ENCODE peak calls at places on chromosome 9, in six cellular contexts. T, K, Y, B, W and L are unnamed samples.

GRCh38 chr9:34809504-34810186 is 99.7 kb upstream of the CCL21 start:
- DNase-seq in T (peak; percentile 37), K (peak; percentile 3), Y (no peak), B (no peak), W (no peak), L (no peak)

GRCh38 chr9:5608298-5609254 is 20.3 kb upstream of the RIC1 start:
- DNase-seq in T (no peak), K (peak; percentile 11), Y (no peak), B (no peak), W (no peak), L (no peak)

GRCh38 chr9:39108145-39108544 is 179.8 kb downstream of the CNTNAP3 start:
- DNase-seq in T (no peak), K (no peak), Y (no peak), B (no peak), W (no peak), L (no peak)

GRCh38 chr9:19117039-19117716 is 10.1 kb downstream of the PLIN2 start:
- DNase-seq in T (no peak), K (no peak), Y (no peak), B (no peak), W (no peak), L (no peak)

GRCh38 chr9:135976531-135976930 is 15.4 kb upstream of the UBAC1 start:
- DNase-seq in T (no peak), K (no peak), Y (no peak), B (no peak), W (no peak), L (no peak)

GRCh38 chr9:92790542-92791527 is 26.2 kb upstream of the BICD2 start:
- DNase-seq in T (peak; percentile 85), K (peak; percentile 80), Y (peak; percentile 86), B (no peak), W (no peak), L (peak; percentile 76)

GRCh38 chr9:69951411-69951810 is 92.2 kb upstream of the MAMDC2 start:
- DNase-seq in T (no peak), K (peak; percentile 68), Y (no peak), B (no peak), W (no peak), L (no peak)

GRCh38 chr9:69577123-69577522 is 95.0 kb downstream of the APBA1 start:
- DNase-seq in T (no peak), K (no peak), Y (no peak), B (no peak), W (no peak), L (no peak)

GRCh38 chr9:20865357-20865756 is 166.1 kb downstream of the HACD4 start:
- DNase-seq in T (no peak), K (no peak), Y (no peak), B (no peak), W (no peak), L (no peak)

GRCh38 chr9:129270205-129270604 is 92.1 kb upstream of the IER5L start:
- DNase-seq in T (no peak), K (no peak), Y (no peak), B (no peak), W (no peak), L (no peak)

GRCh38 chr9:114209151-114209550 is 53.8 kb downstream of the COL27A1 start:
- DNase-seq in T (no peak), K (no peak), Y (no peak), B (no peak), W (no peak), L (no peak)

GRCh38 chr9:86321373-86321772 is 32.8 kb downstream of the TUT7 start:
- DNase-seq in T (peak; percentile 34), K (peak; percentile 85), Y (no peak), B (no peak), W (no peak), L (no peak)

GRCh38 chr9:4690144-4690543 is 10.8 kb downstream of the CDC37L1 start:
- DNase-seq in T (no peak), K (no peak), Y (no peak), B (no peak), W (no peak), L (no peak)

GRCh38 chr9:125700791-125701190 is 6.2 kb downstream of the MAPKAP1 start:
- DNase-seq in T (no peak), K (no peak), Y (no peak), B (no peak), W (no peak), L (no peak)

GRCh38 chr9:4080889-4081548 is 218.8 kb downstream of the GLIS3 start:
- DNase-seq in T (no peak), K (peak; percentile 63), Y (no peak), B (no peak), W (no peak), L (no peak)

GRCh38 chr9:95505676-95506437 is 10.9 kb downstream of the PTCH1 start:
- DNase-seq in T (peak; percentile 85), K (peak; percentile 75), Y (peak; percentile 47), B (no peak), W (no peak), L (peak; percentile 56)

GRCh38 chr9:35562895-35563746 is 41.9 kb upstream of the TESK1 start:
- DNase-seq in T (no peak), K (no peak), Y (no peak), B (no peak), W (no peak), L (no peak)

GRCh38 chr9:92097997-92098482 is 17.2 kb downstream of the SPTLC1 start:
- DNase-seq in T (no peak), K (peak; percentile 80), Y (peak; percentile 91), B (no peak), W (no peak), L (peak; percentile 89)

GRCh38 chr9:36925033-36925432 is 109.0 kb downstream of the PAX5 start:
- DNase-seq in T (no peak), K (no peak), Y (no peak), B (no peak), W (no peak), L (no peak)

GRCh38 chr9:37994639-37995347 is 74.2 kb downstream of the SHB start:
- DNase-seq in T (peak; percentile 24), K (peak; percentile 95), Y (peak; percentile 53), B (peak; percentile 72), W (no peak), L (no peak)

GRCh38 chr9:25418974-25419373 is 259.3 kb downstream of the TUSC1 start:
- DNase-seq in T (no peak), K (peak; percentile 1), Y (no peak), B (no peak), W (no peak), L (no peak)

GRCh38 chr9:134386951-134387831 is 60.9 kb downstream of the RXRA start:
- DNase-seq in T (no peak), K (peak; percentile 31), Y (no peak), B (no peak), W (no peak), L (peak; percentile 86)

GRCh38 chr9:127283917-127284316 is 19.3 kb downstream of the GARNL3 start:
- DNase-seq in T (peak; percentile 52), K (peak; percentile 58), Y (peak; percentile 21), B (no peak), W (no peak), L (no peak)